ENCODE peak calls at places on chromosomes 3 and 15, in five cellular contexts. Q is T-helper 9 cell; H is glutamatergic neuron; A is stimulated activated CD8-positive, alpha-beta memory T cell treated with anti-CD3 and anti-CD28 coated beads, Interleukin-7, amount 100 ng/mL, for 1 hour; Z is stimulated activated naive B cell treated with anti-CD40 and anti-IgM and Interleukin-4, amounts not matched to agents 10 μg/mL and 1 μg/mL and 100 μg/mL, for 72 hours. E is an unnamed sample.

GRCh38 chr3:59709702-59710555 is 660.1 kb upstream of the CFAP20DC start:
- DNase-seq in A (no peak), Q (no peak), H (no peak), Z (no peak), E (no peak)

GRCh38 chr3:112333002-112333385 is at the start of gene CD200:
- DNase-seq in A (peak; percentile 5), Z (peak; percentile 39), Q (peak; percentile 34), H (peak; percentile 89), E (peak; percentile 72)

GRCh38 chr15:29032776-29033175 is 147.0 kb downstream of the APBA2 start:
- DNase-seq in H (no peak), Z (no peak), Q (no peak), A (no peak), E (no peak)

GRCh38 chr3:40116478-40117162 is 192.9 kb upstream of the EIF1B start:
- DNase-seq in A (no peak), Q (no peak), H (no peak), Z (no peak), E (no peak)

GRCh38 chr3:191342391-191342790 is 12.1 kb upstream of the UTS2B start:
- DNase-seq in Z (no peak), Q (no peak), A (no peak), H (no peak), E (no peak)

GRCh38 chr3:64494530-64494929 is 193.3 kb downstream of the ADAMTS9 start:
- DNase-seq in Q (no peak), Z (no peak), A (no peak), H (no peak), E (no peak)

GRCh38 chr15:67914537-67915373 is 74.9 kb upstream of the RNU6-1 start:
- DNase-seq in A (no peak), Q (no peak), Z (no peak), H (peak; percentile 75), E (no peak)

GRCh38 chr15:70461017-70461416 is 302.3 kb downstream of the UACA start:
- DNase-seq in H (no peak), Z (no peak), A (no peak), Q (no peak), E (no peak)

GRCh38 chr3:123741058-123741511 is 143.0 kb downstream of the MYLK start:
- DNase-seq in Q (no peak), Z (no peak), H (no peak), A (no peak), E (no peak)

GRCh38 chr3:187193181-187193580 is 4.1 kb upstream of the RTP1 start:
- DNase-seq in A (no peak), Z (no peak), Q (no peak), H (no peak), E (no peak)

GRCh38 chr15:92665100-92665555 is 9.6 kb upstream of the FAM174B start:
- DNase-seq in Q (no peak), A (no peak), H (no peak), Z (no peak), E (no peak)

GRCh38 chr15:77599899-77600298 is 32.8 kb downstream of the LINGO1 start:
- DNase-seq in A (no peak), H (peak; percentile 56), Q (no peak), Z (no peak), E (no peak)

GRCh38 chr3:148957586-148957985 is 33.8 kb upstream of the GYG1 start:
- DNase-seq in H (no peak), Z (no peak), Q (no peak), A (no peak), E (no peak)

GRCh38 chr3:5069627-5070026 is 52.5 kb upstream of the ARL8B start:
- DNase-seq in Z (no peak), Q (no peak), H (no peak), A (no peak), E (no peak)

GRCh38 chr15:66153549-66154415 is 99.8 kb downstream of the MEGF11 start:
- DNase-seq in A (no peak), Z (peak; percentile 60), H (no peak), Q (no peak), E (peak; percentile 62)

GRCh38 chr15:83380682-83381081 is 66.5 kb upstream of the SH3GL3 start:
- DNase-seq in A (no peak), Q (no peak), Z (peak; percentile 4), H (peak; percentile 47), E (peak; percentile 31)

GRCh38 chr15:60096157-60096556 is 92.0 kb downstream of the FOXB1 start:
- DNase-seq in Z (no peak), H (no peak), Q (no peak), A (no peak), E (no peak)

E was measured in GM06990.